ENCODE peak calls at places on chromosomes 2 and 18, in four cellular contexts. One of them, this sample, is unnamed.

GRCh38 chr18:4468515-4468914 is 13.4 kb upstream of the DLGAP1 start:
- DNase-seq in brain microvascular endothelial cell: no peak
- DNase-seq in cardiac muscle cell: no peak
- DNase-seq in A549: no peak
- DNase-seq in this sample: no peak

GRCh38 chr2:25029183-25029554 is 12.7 kb upstream of the EFR3B start:
- DNase-seq in brain microvascular endothelial cell: no peak
- DNase-seq in cardiac muscle cell: no peak
- DNase-seq in A549: no peak
- DNase-seq in this sample: no peak

GRCh38 chr2:29011650-29012060 is 30.6 kb downstream of the TOGARAM2 start:
- DNase-seq in brain microvascular endothelial cell: no peak
- DNase-seq in cardiac muscle cell: peak; percentile 69
- DNase-seq in A549: no peak
- DNase-seq in this sample: no peak

GRCh38 chr2:202831241-202831997 is 40.1 kb downstream of the ICA1L start:
- DNase-seq in brain microvascular endothelial cell: peak; percentile 29
- DNase-seq in cardiac muscle cell: peak; percentile 15
- DNase-seq in A549: peak; percentile 52
- DNase-seq in this sample: peak; percentile 65

GRCh38 chr2:11343626-11344341 is 652 bp downstream of the ROCK2 start:
- DNase-seq in brain microvascular endothelial cell: peak; percentile 18
- DNase-seq in cardiac muscle cell: peak; percentile 72
- DNase-seq in A549: peak; percentile 36
- DNase-seq in this sample: peak; percentile 76

GRCh38 chr2:147460140-147460539 is 384.7 kb upstream of the ACVR2A start:
- DNase-seq in brain microvascular endothelial cell: no peak
- DNase-seq in cardiac muscle cell: no peak
- DNase-seq in A549: no peak
- DNase-seq in this sample: no peak

GRCh38 chr2:179239194-179239593 is 25.4 kb downstream of the SESTD1 start:
- DNase-seq in brain microvascular endothelial cell: no peak
- DNase-seq in cardiac muscle cell: no peak
- DNase-seq in A549: no peak
- DNase-seq in this sample: no peak

GRCh38 chr2:30074023-30074422 is 72.8 kb upstream of the YPEL5 start:
- DNase-seq in brain microvascular endothelial cell: no peak
- DNase-seq in cardiac muscle cell: no peak
- DNase-seq in A549: no peak
- DNase-seq in this sample: no peak

GRCh38 chr2:145055651-145056050 is 535.7 kb upstream of the ZEB2 start:
- DNase-seq in brain microvascular endothelial cell: no peak
- DNase-seq in cardiac muscle cell: no peak
- DNase-seq in A549: no peak
- DNase-seq in this sample: no peak

GRCh38 chr2:95264626-95265025 is 9.6 kb upstream of the PROM2 start:
- DNase-seq in brain microvascular endothelial cell: no peak
- DNase-seq in cardiac muscle cell: peak; percentile 3
- DNase-seq in A549: no peak
- DNase-seq in this sample: no peak

GRCh38 chr2:47645246-47645645 is 137.7 kb upstream of the MSH6 start:
- DNase-seq in brain microvascular endothelial cell: no peak
- DNase-seq in cardiac muscle cell: no peak
- DNase-seq in A549: no peak
- DNase-seq in this sample: no peak

GRCh38 chr2:67159929-67160328 is 237.2 kb upstream of the ETAA1 start:
- DNase-seq in brain microvascular endothelial cell: no peak
- DNase-seq in cardiac muscle cell: no peak
- DNase-seq in A549: no peak
- DNase-seq in this sample: no peak

GRCh38 chr2:197229509-197230458 is 80.8 kb downstream of the ANKRD44 start:
- DNase-seq in brain microvascular endothelial cell: no peak
- DNase-seq in cardiac muscle cell: no peak
- DNase-seq in A549: no peak
- DNase-seq in this sample: no peak

GRCh38 chr2:161238559-161239415 is 69.4 kb upstream of the PSMD14 start:
- DNase-seq in brain microvascular endothelial cell: no peak
- DNase-seq in cardiac muscle cell: peak; percentile 73
- DNase-seq in A549: peak; percentile 8
- DNase-seq in this sample: peak; percentile 54

GRCh38 chr2:37779123-37779522 is 107.7 kb upstream of the CDC42EP3 start:
- DNase-seq in brain microvascular endothelial cell: no peak
- DNase-seq in cardiac muscle cell: no peak
- DNase-seq in A549: no peak
- DNase-seq in this sample: no peak

GRCh38 chr2:149737882-149738281 is 150.3 kb upstream of the MMADHC start:
- DNase-seq in brain microvascular endothelial cell: no peak
- DNase-seq in cardiac muscle cell: no peak
- DNase-seq in A549: no peak
- DNase-seq in this sample: no peak

GRCh38 chr2:165576409-165576808 is 106.9 kb downstream of the CSRNP3 start:
- DNase-seq in brain microvascular endothelial cell: no peak
- DNase-seq in cardiac muscle cell: no peak
- DNase-seq in A549: no peak
- DNase-seq in this sample: no peak

GRCh38 chr18:12085136-12085535 is 8.5 kb upstream of the ANKRD62 start:
- DNase-seq in brain microvascular endothelial cell: no peak
- DNase-seq in cardiac muscle cell: no peak
- DNase-seq in A549: no peak
- DNase-seq in this sample: no peak
- TF ChIP-seq CTCF in brain microvascular endothelial cell: no peak
- TF ChIP-seq CTCF in cardiac muscle cell: no peak
- TF ChIP-seq CTCF in A549: no peak
- TF ChIP-seq CTCF in this sample: no peak

DNA sequence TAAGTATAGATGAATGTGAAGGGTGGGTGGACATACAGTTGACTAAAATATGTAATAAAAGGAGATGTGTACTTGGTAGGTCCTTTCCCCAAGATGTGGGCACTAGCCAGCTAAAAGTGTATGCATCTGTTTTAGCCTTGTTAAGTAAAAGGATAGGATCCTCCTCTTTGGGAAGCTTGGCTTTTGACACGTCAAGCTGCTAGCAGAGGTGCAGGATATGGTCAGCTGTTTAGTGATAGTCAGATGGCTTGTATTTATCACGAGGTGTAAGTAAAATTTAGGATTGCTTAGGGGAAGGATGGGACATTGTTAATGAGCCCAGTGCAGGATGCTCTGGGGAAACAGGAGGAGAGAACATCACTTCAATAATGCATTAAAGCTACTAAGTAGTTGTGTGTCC is 1.5 kb downstream of the MFSD6 start:
- DNase-seq in brain microvascular endothelial cell: no peak
- DNase-seq in cardiac muscle cell: no peak
- DNase-seq in A549: no peak
- DNase-seq in this sample: no peak
- H3K4me3 ChIP-seq in brain microvascular endothelial cell: no peak overlapping the region
- H3K4me3 ChIP-seq in cardiac muscle cell: no peak overlapping the region
- H3K4me3 ChIP-seq in A549: peak overlapping the region; percentile 84
- H3K4me3 ChIP-seq in this sample: no peak overlapping the region

DNA sequence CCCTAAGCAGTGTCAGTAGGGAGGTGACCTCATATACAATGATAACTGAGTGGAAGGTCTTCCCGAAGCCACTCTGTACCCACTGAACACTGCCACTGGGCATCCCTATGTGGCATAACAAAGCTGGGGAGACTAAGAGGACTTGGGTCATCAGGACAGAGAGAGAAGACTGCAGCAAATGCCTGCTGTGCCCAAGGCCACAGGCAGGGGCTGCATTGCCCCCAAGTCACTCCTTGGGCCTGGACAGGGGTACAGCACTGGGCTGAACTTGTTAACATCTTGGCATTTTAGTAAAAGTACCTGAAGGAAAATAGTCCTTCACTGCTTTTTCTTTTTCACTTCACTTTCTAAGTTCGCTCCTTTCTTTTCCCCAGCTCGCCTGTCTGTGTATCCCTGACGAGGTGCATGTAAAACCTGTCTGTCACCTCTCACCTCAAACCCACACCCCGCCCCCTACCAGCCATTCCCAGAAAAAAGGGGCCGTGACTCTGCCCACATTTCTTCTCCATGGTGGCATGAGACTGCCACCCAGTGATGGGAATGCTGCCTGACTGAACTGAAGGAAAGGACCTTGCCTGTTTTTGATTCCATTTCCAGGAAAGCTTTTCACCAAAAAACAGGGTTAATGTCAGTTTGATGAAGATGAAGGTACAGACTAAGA is 62.9 kb downstream of the MTHFD2 start:
- DNase-seq in brain microvascular endothelial cell: no peak
- DNase-seq in cardiac muscle cell: peak; percentile 64
- DNase-seq in A549: peak; percentile 50
- DNase-seq in this sample: peak; percentile 65
- TF ChIP-seq CTCF in brain microvascular endothelial cell: peak; percentile 61
- TF ChIP-seq CTCF in cardiac muscle cell: peak; percentile 53
- TF ChIP-seq CTCF in A549: peak; percentile 64
- TF ChIP-seq CTCF in this sample: peak; percentile 41

DNA sequence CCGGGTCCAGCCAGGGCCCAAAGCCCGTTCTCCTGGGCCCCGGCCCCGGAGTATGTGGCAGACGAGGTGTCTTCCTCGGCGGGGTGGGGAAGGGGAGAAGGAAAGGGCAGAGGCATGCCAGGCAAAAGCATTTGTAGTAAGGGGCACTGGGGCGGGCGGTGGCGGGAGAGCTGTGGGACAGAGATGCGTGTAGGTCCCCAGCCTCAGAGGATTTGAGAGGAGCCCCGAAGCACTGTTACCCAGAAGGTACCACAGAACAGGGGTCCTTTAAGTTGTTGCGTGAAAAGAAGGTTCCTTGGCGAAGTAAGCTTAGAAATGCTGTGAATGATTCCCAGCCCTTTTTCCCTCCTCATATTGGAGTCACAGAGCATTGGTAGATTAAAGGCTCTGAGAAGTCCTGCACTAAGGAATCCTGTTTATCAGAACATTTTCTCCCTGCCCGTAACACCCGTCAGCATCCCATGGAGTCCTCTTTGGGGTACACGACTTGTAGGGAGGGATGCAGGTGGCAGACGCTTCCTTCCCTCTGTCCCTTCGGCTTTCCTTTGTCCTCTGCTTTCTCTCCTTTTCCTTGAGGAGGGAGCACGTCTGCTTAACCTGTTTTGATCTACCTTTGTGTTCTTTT is 12.5 kb downstream of the GAREM2 start:
- DNase-seq in brain microvascular endothelial cell: no peak
- DNase-seq in cardiac muscle cell: no peak
- DNase-seq in A549: no peak
- DNase-seq in this sample: no peak
- H3K4me3 ChIP-seq in brain microvascular endothelial cell: peak overlapping the region; percentile 56
- H3K4me3 ChIP-seq in cardiac muscle cell: no peak overlapping the region
- H3K4me3 ChIP-seq in A549: peak overlapping the region; percentile 64
- H3K4me3 ChIP-seq in this sample: peak overlapping the region; percentile 43

This sample was measured in Caco-2.